ENCODE peak calls at places on chromosomes 4 and X, in seven cellular contexts. U is AG04449, M is bronchial epithelial cell, J is hepatocyte, N is tibial nerve, Z is cardiac fibroblast, A is cardiac muscle cell. R is an unnamed sample.

GRCh38 chr4:10587697-10588096 is 96.9 kb downstream of the CLNK start:
- DNase-seq in U (no peak), M (no peak), J (no peak), N (no peak), Z (no peak), A (no peak), R (no peak)

GRCh38 chr4:2812600-2812932 is 19.7 kb downstream of the SH3BP2 start:
- DNase-seq in U (no peak), M (no peak), J (no peak), N (no peak), Z (no peak), A (no peak), R (no peak)

GRCh38 chrX:46959985-46960700 is 47.9 kb downstream of the JADE3 start:
- DNase-seq in U (no peak), M (no peak), J (no peak), N (no peak), Z (no peak), A (no peak), R (no peak)

GRCh38 chrX:54754854-54755253 is 43.2 kb downstream of the ITIH6 start:
- DNase-seq in U (no peak), M (no peak), J (no peak), N (no peak), Z (no peak), A (no peak), R (no peak)

GRCh38 chr4:40887690-40888089 is 137.9 kb downstream of the NSUN7 start:
- DNase-seq in U (peak), M (no peak), J (no peak), N (no peak), Z (peak), A (no peak), R (peak)

GRCh38 chr4:1981251-1982055 is 27.3 kb downstream of the NELFA start:
- DNase-seq in U (no peak), M (no peak), J (no peak), N (no peak), Z (no peak), A (peak), R (no peak)

GRCh38 chr4:141395246-141395830 is 174.6 kb downstream of the ZNF330 start:
- DNase-seq in U (no peak), M (peak), J (no peak), N (no peak), Z (no peak), A (no peak), R (no peak)

GRCh38 chr4:98468744-98469143 is 189.7 kb downstream of the TSPAN5 start:
- DNase-seq in U (no peak), M (no peak), J (no peak), N (no peak), Z (peak), A (no peak), R (peak)

DNA sequence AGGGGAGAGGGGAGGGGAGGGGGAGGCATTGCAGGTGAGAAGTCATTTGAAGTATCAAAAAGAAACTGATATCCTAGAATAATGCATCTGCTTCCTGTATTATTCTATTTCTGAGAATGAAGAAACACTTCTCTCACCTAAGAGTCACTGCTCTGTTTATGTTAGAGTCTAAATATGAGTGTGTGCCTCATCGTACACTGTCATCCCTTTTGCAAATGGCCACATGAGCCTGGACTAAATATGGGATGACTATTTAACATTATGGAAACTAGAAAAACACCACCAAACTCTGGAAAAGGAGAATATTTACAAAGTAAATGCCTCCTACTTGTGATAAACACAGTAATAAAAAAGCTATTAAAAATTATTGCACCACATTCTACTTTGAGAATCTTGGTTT is 146.4 kb upstream of the NOCT start:
- DNase-seq in U (no peak), M (no peak), J (no peak), N (no peak), Z (no peak), A (no peak), R (no peak)
- TF ChIP-seq CTCF in U (no peak), M (no peak), J (no peak), N (no peak), Z (no peak), A (no peak), R (no peak)

GRCh38 chr4:173501592-173502150 is 28.4 kb downstream of the HAND2 start:
- DNase-seq in U (no peak), M (no peak), J (no peak), N (no peak), Z (no peak), A (no peak), R (no peak)

GRCh38 chr4:173498771-173499170 is 31.3 kb downstream of the HAND2 start:
- DNase-seq in U (no peak), M (no peak), J (no peak), N (no peak), Z (no peak), A (no peak), R (no peak)

GRCh38 chr4:173499568-173500535 is 30.2 kb downstream of the HAND2 start:
- DNase-seq in U (no peak), M (no peak), J (no peak), N (no peak), Z (no peak), A (no peak), R (no peak)

GRCh38 chr4:173503330-173504180 is 26.5 kb downstream of the HAND2 start:
- DNase-seq in U (no peak), M (no peak), J (no peak), N (no peak), Z (no peak), A (no peak), R (no peak)

GRCh38 chr4:173500841-173501591 is 29.0 kb downstream of the HAND2 start:
- DNase-seq in U (no peak), M (no peak), J (no peak), N (no peak), Z (no peak), A (no peak), R (no peak)
- H3K4me3 ChIP-seq in U (no peak), M (peak), J (no peak), N (peak), Z (no peak), A (no peak), R (no peak)

DNA sequence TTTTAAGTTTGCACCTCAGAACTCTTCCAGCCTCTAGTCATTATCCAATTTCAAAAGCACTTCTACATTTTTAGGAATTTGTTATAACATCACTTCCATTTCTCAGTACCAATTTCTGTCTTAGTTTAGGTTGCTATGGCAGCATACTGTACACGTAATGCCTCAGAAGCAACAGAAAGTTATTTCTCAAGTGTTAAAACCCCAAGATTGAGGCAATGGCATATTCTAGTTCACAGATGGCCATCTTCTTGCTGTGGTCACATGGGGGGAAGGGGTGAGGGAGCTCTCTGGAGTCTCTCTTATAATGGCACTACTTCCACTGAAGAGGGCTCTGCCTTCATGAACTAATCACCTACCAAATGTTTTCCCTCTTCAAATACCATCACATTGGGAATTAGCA is 220.3 kb upstream of the CTSO start:
- DNase-seq in U (no peak), M (no peak), J (no peak), N (no peak), Z (no peak), A (no peak), R (no peak)
- TF ChIP-seq CTCF in U (no peak), M (no peak), J (no peak), N (no peak), Z (no peak), A (no peak), R (no peak)

GRCh38 chrX:101416691-101417090 is 8.7 kb downstream of the HNRNPH2 start:
- DNase-seq in U (no peak), M (no peak), J (no peak), N (no peak), Z (no peak), A (no peak), R (no peak)

GRCh38 chrX:101415180-101416130 is 7.4 kb downstream of the HNRNPH2 start:
- DNase-seq in U (no peak), M (peak), J (peak), N (no peak), Z (peak), A (peak), R (peak)

GRCh38 chrX:101417981-101418841 is 10.2 kb downstream of the HNRNPH2 start:
- DNase-seq in U (no peak), M (no peak), J (peak), N (peak), Z (peak), A (peak), R (no peak)

GRCh38 chrX:101417190-101417589 is 9.2 kb downstream of the HNRNPH2 start:
- DNase-seq in U (no peak), M (no peak), J (no peak), N (no peak), Z (no peak), A (no peak), R (no peak)

GRCh38 chrX:101419489-101419888 is 11.5 kb downstream of the HNRNPH2 start:
- DNase-seq in U (no peak), M (no peak), J (no peak), N (no peak), Z (no peak), A (no peak), R (no peak)
- H3K4me3 ChIP-seq in U (no peak), M (no peak), J (no peak), N (no peak), Z (no peak), A (no peak), R (no peak)

DNA sequence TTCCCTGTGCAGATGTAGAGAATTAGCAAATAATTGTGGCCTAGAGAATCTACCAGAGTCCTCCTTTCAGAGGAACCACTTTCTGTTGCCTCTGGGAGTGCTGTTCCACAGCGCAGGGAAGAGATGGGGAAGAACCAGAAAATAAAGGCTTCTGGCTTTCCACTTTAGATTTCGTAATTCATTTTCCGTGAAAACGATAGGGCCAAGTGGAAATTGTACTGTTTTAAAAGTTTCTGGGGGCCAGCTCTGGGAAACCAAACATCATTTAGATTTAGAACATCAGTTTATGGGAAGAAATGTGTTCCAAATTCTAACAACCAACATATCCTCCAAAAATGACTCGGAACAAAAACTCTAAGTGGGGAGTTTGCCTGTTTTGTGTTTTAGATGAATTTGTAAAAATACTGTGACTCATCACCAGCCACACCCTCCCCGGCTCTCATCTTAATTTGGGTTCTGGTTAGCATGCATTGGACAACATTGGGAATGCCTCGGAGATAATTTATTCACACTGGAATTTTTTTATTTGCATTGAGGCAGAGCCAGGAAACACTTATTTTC is 65.2 kb upstream of the LNX1 start:
- DNase-seq in U (no peak), M (no peak), J (no peak), N (no peak), Z (peak), A (no peak), R (peak)
- TF ChIP-seq CTCF in U (peak), M (peak), J (peak), N (peak), Z (peak), A (peak), R (peak)

GRCh38 chr4:88822034-88822433 is 124.4 kb upstream of the NAP1L5 start:
- DNase-seq in U (no peak), M (no peak), J (no peak), N (no peak), Z (no peak), A (no peak), R (no peak)
- H3K4me3 ChIP-seq in U (peak), M (peak), J (peak), N (peak), Z (peak), A (peak), R (peak)

DNA sequence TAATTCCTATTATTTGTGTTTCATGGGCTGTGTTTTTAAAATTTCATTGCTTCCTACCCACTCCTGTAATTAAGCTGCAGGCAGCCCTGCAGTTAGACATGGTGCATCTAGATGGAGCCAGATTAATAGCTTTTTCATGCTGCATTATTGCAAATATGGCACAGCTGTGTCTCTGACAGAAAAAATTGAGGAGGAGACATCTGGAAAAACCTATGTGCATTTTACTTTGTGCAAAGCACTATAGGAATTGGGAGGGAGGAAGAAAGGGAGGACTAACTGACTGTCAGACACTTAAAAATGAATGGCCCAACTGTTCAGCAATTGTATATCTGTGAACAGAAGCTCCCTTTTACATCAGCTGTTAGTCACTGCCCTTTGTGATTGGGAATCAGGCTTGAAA is 8.1 kb upstream of the RPGR start:
- DNase-seq in U (no peak), M (no peak), J (no peak), N (no peak), Z (no peak), A (no peak), R (no peak)
- TF ChIP-seq CTCF in U (no peak), M (no peak), J (peak), N (peak), Z (peak), A (peak), R (peak)